ENCODE peak calls at places on chromosomes 3 and 15, in ten cellular contexts. One of them, this sample, is unnamed.

GRCh38 chr15:67304778-67305177 is 50.2 kb downstream of the IQCH start:
- DNase-seq in GM18507: no peak
- DNase-seq in naive B cell: no peak
- DNase-seq in stimulated activated CD8-positive, alpha-beta memory T cell treated with anti-CD3 and anti-CD28 coated beads, Interleukin-4, amount 100 ng/mL, for 1 hour: no peak
- DNase-seq in stimulated activated CD4-positive, alpha-beta T cell treated with anti-CD3 and anti-CD28 coated beads, Interleukin-1b, Interleukin-23, amount 100 ng/mL, for 4 hours: no peak
- DNase-seq in NCI-H1105: no peak
- DNase-seq in OCI-LY7: no peak
- DNase-seq in T-helper 1 cell: no peak
- DNase-seq in NCI-H446: no peak
- DNase-seq in H1: no peak
- DNase-seq in this sample: no peak

GRCh38 chr15:34855397-34855796 is 60.0 kb upstream of the ACTC1 start:
- DNase-seq in GM18507: no peak
- DNase-seq in stimulated activated CD8-positive, alpha-beta memory T cell treated with anti-CD3 and anti-CD28 coated beads, Interleukin-4, amount 100 ng/mL, for 1 hour: no peak
- DNase-seq in H1: no peak
- DNase-seq in T-helper 1 cell: no peak
- DNase-seq in stimulated activated CD4-positive, alpha-beta T cell treated with anti-CD3 and anti-CD28 coated beads, Interleukin-1b, Interleukin-23, amount 100 ng/mL, for 4 hours: no peak
- DNase-seq in NCI-H1105: peak
- DNase-seq in OCI-LY7: no peak
- DNase-seq in naive B cell: no peak
- DNase-seq in NCI-H446: peak
- DNase-seq in this sample: peak

GRCh38 chr3:115706311-115706829 is 83.1 kb downstream of the GAP43 start:
- DNase-seq in H1: no peak
- DNase-seq in stimulated activated CD8-positive, alpha-beta memory T cell treated with anti-CD3 and anti-CD28 coated beads, Interleukin-4, amount 100 ng/mL, for 1 hour: no peak
- DNase-seq in T-helper 1 cell: no peak
- DNase-seq in NCI-H1105: no peak
- DNase-seq in stimulated activated CD4-positive, alpha-beta T cell treated with anti-CD3 and anti-CD28 coated beads, Interleukin-1b, Interleukin-23, amount 100 ng/mL, for 4 hours: no peak
- DNase-seq in NCI-H446: no peak
- DNase-seq in naive B cell: no peak
- DNase-seq in OCI-LY7: no peak
- DNase-seq in GM18507: no peak
- DNase-seq in this sample: no peak

GRCh38 chr15:75723847-75724660 is 11.4 kb upstream of the CSPG4 start:
- DNase-seq in GM18507: peak
- DNase-seq in NCI-H446: no peak
- DNase-seq in T-helper 1 cell: no peak
- DNase-seq in stimulated activated CD8-positive, alpha-beta memory T cell treated with anti-CD3 and anti-CD28 coated beads, Interleukin-4, amount 100 ng/mL, for 1 hour: no peak
- DNase-seq in stimulated activated CD4-positive, alpha-beta T cell treated with anti-CD3 and anti-CD28 coated beads, Interleukin-1b, Interleukin-23, amount 100 ng/mL, for 4 hours: no peak
- DNase-seq in OCI-LY7: no peak
- DNase-seq in H1: no peak
- DNase-seq in naive B cell: peak
- DNase-seq in NCI-H1105: no peak
- DNase-seq in this sample: no peak

GRCh38 chr3:159077860-159078259 is 276.0 kb downstream of the MFSD1 start:
- DNase-seq in H1: no peak
- DNase-seq in GM18507: no peak
- DNase-seq in NCI-H446: no peak
- DNase-seq in OCI-LY7: no peak
- DNase-seq in naive B cell: no peak
- DNase-seq in stimulated activated CD8-positive, alpha-beta memory T cell treated with anti-CD3 and anti-CD28 coated beads, Interleukin-4, amount 100 ng/mL, for 1 hour: no peak
- DNase-seq in T-helper 1 cell: no peak
- DNase-seq in stimulated activated CD4-positive, alpha-beta T cell treated with anti-CD3 and anti-CD28 coated beads, Interleukin-1b, Interleukin-23, amount 100 ng/mL, for 4 hours: no peak
- DNase-seq in NCI-H1105: no peak
- DNase-seq in this sample: no peak

GRCh38 chr3:69504232-69504631 is 118.3 kb upstream of the FRMD4B start:
- DNase-seq in OCI-LY7: no peak
- DNase-seq in NCI-H1105: no peak
- DNase-seq in naive B cell: no peak
- DNase-seq in T-helper 1 cell: no peak
- DNase-seq in NCI-H446: no peak
- DNase-seq in stimulated activated CD8-positive, alpha-beta memory T cell treated with anti-CD3 and anti-CD28 coated beads, Interleukin-4, amount 100 ng/mL, for 1 hour: no peak
- DNase-seq in GM18507: no peak
- DNase-seq in stimulated activated CD4-positive, alpha-beta T cell treated with anti-CD3 and anti-CD28 coated beads, Interleukin-1b, Interleukin-23, amount 100 ng/mL, for 4 hours: no peak
- DNase-seq in H1: no peak
- DNase-seq in this sample: no peak

GRCh38 chr3:126399348-126399730 is 4.6 kb downstream of the CFAP100 start:
- DNase-seq in T-helper 1 cell: no peak
- DNase-seq in naive B cell: no peak
- DNase-seq in OCI-LY7: peak
- DNase-seq in H1: no peak
- DNase-seq in NCI-H446: no peak
- DNase-seq in stimulated activated CD8-positive, alpha-beta memory T cell treated with anti-CD3 and anti-CD28 coated beads, Interleukin-4, amount 100 ng/mL, for 1 hour: no peak
- DNase-seq in NCI-H1105: no peak
- DNase-seq in stimulated activated CD4-positive, alpha-beta T cell treated with anti-CD3 and anti-CD28 coated beads, Interleukin-1b, Interleukin-23, amount 100 ng/mL, for 4 hours: no peak
- DNase-seq in GM18507: no peak
- DNase-seq in this sample: peak

GRCh38 chr3:113111308-113111707 is 100.0 kb upstream of the BOC start:
- DNase-seq in H1: no peak
- DNase-seq in stimulated activated CD4-positive, alpha-beta T cell treated with anti-CD3 and anti-CD28 coated beads, Interleukin-1b, Interleukin-23, amount 100 ng/mL, for 4 hours: no peak
- DNase-seq in T-helper 1 cell: no peak
- DNase-seq in NCI-H446: no peak
- DNase-seq in OCI-LY7: no peak
- DNase-seq in stimulated activated CD8-positive, alpha-beta memory T cell treated with anti-CD3 and anti-CD28 coated beads, Interleukin-4, amount 100 ng/mL, for 1 hour: no peak
- DNase-seq in NCI-H1105: no peak
- DNase-seq in naive B cell: no peak
- DNase-seq in GM18507: no peak
- DNase-seq in this sample: no peak

GRCh38 chr15:45113380-45113990 is 487 bp downstream of the DUOX2 start:
- DNase-seq in OCI-LY7: no peak
- DNase-seq in NCI-H1105: no peak
- DNase-seq in stimulated activated CD4-positive, alpha-beta T cell treated with anti-CD3 and anti-CD28 coated beads, Interleukin-1b, Interleukin-23, amount 100 ng/mL, for 4 hours: no peak
- DNase-seq in stimulated activated CD8-positive, alpha-beta memory T cell treated with anti-CD3 and anti-CD28 coated beads, Interleukin-4, amount 100 ng/mL, for 1 hour: no peak
- DNase-seq in NCI-H446: no peak
- DNase-seq in GM18507: no peak
- DNase-seq in H1: peak
- DNase-seq in T-helper 1 cell: no peak
- DNase-seq in naive B cell: no peak
- DNase-seq in this sample: no peak

GRCh38 chr15:83380026-83380425 is 67.1 kb upstream of the SH3GL3 start:
- DNase-seq in T-helper 1 cell: no peak
- DNase-seq in naive B cell: no peak
- DNase-seq in H1: no peak
- DNase-seq in stimulated activated CD4-positive, alpha-beta T cell treated with anti-CD3 and anti-CD28 coated beads, Interleukin-1b, Interleukin-23, amount 100 ng/mL, for 4 hours: no peak
- DNase-seq in OCI-LY7: no peak
- DNase-seq in NCI-H446: no peak
- DNase-seq in GM18507: no peak
- DNase-seq in stimulated activated CD8-positive, alpha-beta memory T cell treated with anti-CD3 and anti-CD28 coated beads, Interleukin-4, amount 100 ng/mL, for 1 hour: no peak
- DNase-seq in NCI-H1105: no peak
- DNase-seq in this sample: no peak

GRCh38 chr3:143510601-143511000 is 337.7 kb downstream of the SLC9A9 start:
- DNase-seq in NCI-H1105: no peak
- DNase-seq in OCI-LY7: no peak
- DNase-seq in stimulated activated CD8-positive, alpha-beta memory T cell treated with anti-CD3 and anti-CD28 coated beads, Interleukin-4, amount 100 ng/mL, for 1 hour: no peak
- DNase-seq in naive B cell: no peak
- DNase-seq in H1: no peak
- DNase-seq in GM18507: no peak
- DNase-seq in NCI-H446: no peak
- DNase-seq in stimulated activated CD4-positive, alpha-beta T cell treated with anti-CD3 and anti-CD28 coated beads, Interleukin-1b, Interleukin-23, amount 100 ng/mL, for 4 hours: no peak
- DNase-seq in T-helper 1 cell: no peak
- DNase-seq in this sample: no peak

GRCh38 chr3:141278196-141279073 is 46.8 kb downstream of the PXYLP1 start:
- DNase-seq in OCI-LY7: no peak
- DNase-seq in NCI-H446: no peak
- DNase-seq in stimulated activated CD8-positive, alpha-beta memory T cell treated with anti-CD3 and anti-CD28 coated beads, Interleukin-4, amount 100 ng/mL, for 1 hour: no peak
- DNase-seq in NCI-H1105: no peak
- DNase-seq in naive B cell: no peak
- DNase-seq in H1: no peak
- DNase-seq in T-helper 1 cell: no peak
- DNase-seq in GM18507: no peak
- DNase-seq in stimulated activated CD4-positive, alpha-beta T cell treated with anti-CD3 and anti-CD28 coated beads, Interleukin-1b, Interleukin-23, amount 100 ng/mL, for 4 hours: no peak
- DNase-seq in this sample: no peak

GRCh38 chr3:161316006-161316689 is 55.2 kb downstream of the SPTSSB start:
- DNase-seq in NCI-H1105: no peak
- DNase-seq in naive B cell: no peak
- DNase-seq in OCI-LY7: no peak
- DNase-seq in GM18507: no peak
- DNase-seq in stimulated activated CD8-positive, alpha-beta memory T cell treated with anti-CD3 and anti-CD28 coated beads, Interleukin-4, amount 100 ng/mL, for 1 hour: no peak
- DNase-seq in H1: no peak
- DNase-seq in NCI-H446: no peak
- DNase-seq in stimulated activated CD4-positive, alpha-beta T cell treated with anti-CD3 and anti-CD28 coated beads, Interleukin-1b, Interleukin-23, amount 100 ng/mL, for 4 hours: no peak
- DNase-seq in T-helper 1 cell: no peak
- DNase-seq in this sample: no peak

GRCh38 chr3:71062920-71063767 is 520.4 kb downstream of the FOXP1 start:
- DNase-seq in OCI-LY7: no peak
- DNase-seq in T-helper 1 cell: no peak
- DNase-seq in NCI-H446: no peak
- DNase-seq in naive B cell: no peak
- DNase-seq in stimulated activated CD4-positive, alpha-beta T cell treated with anti-CD3 and anti-CD28 coated beads, Interleukin-1b, Interleukin-23, amount 100 ng/mL, for 4 hours: no peak
- DNase-seq in stimulated activated CD8-positive, alpha-beta memory T cell treated with anti-CD3 and anti-CD28 coated beads, Interleukin-4, amount 100 ng/mL, for 1 hour: no peak
- DNase-seq in GM18507: no peak
- DNase-seq in NCI-H1105: no peak
- DNase-seq in H1: no peak
- DNase-seq in this sample: no peak

GRCh38 chr3:165339753-165340152 is 143.6 kb upstream of the SLITRK3 start:
- DNase-seq in stimulated activated CD8-positive, alpha-beta memory T cell treated with anti-CD3 and anti-CD28 coated beads, Interleukin-4, amount 100 ng/mL, for 1 hour: no peak
- DNase-seq in NCI-H446: peak
- DNase-seq in H1: no peak
- DNase-seq in OCI-LY7: no peak
- DNase-seq in T-helper 1 cell: no peak
- DNase-seq in stimulated activated CD4-positive, alpha-beta T cell treated with anti-CD3 and anti-CD28 coated beads, Interleukin-1b, Interleukin-23, amount 100 ng/mL, for 4 hours: no peak
- DNase-seq in naive B cell: no peak
- DNase-seq in NCI-H1105: peak
- DNase-seq in GM18507: no peak
- DNase-seq in this sample: peak

GRCh38 chr3:17967111-17967510 is 224.7 kb upstream of the TBC1D5 start:
- DNase-seq in NCI-H1105: no peak
- DNase-seq in T-helper 1 cell: no peak
- DNase-seq in GM18507: no peak
- DNase-seq in stimulated activated CD8-positive, alpha-beta memory T cell treated with anti-CD3 and anti-CD28 coated beads, Interleukin-4, amount 100 ng/mL, for 1 hour: no peak
- DNase-seq in H1: no peak
- DNase-seq in OCI-LY7: no peak
- DNase-seq in stimulated activated CD4-positive, alpha-beta T cell treated with anti-CD3 and anti-CD28 coated beads, Interleukin-1b, Interleukin-23, amount 100 ng/mL, for 4 hours: no peak
- DNase-seq in NCI-H446: no peak
- DNase-seq in naive B cell: no peak
- DNase-seq in this sample: no peak

GRCh38 chr3:116155830-116156229 is 289.5 kb downstream of the LSAMP start:
- DNase-seq in H1: no peak
- DNase-seq in NCI-H1105: no peak
- DNase-seq in T-helper 1 cell: no peak
- DNase-seq in stimulated activated CD8-positive, alpha-beta memory T cell treated with anti-CD3 and anti-CD28 coated beads, Interleukin-4, amount 100 ng/mL, for 1 hour: no peak
- DNase-seq in naive B cell: no peak
- DNase-seq in NCI-H446: peak
- DNase-seq in stimulated activated CD4-positive, alpha-beta T cell treated with anti-CD3 and anti-CD28 coated beads, Interleukin-1b, Interleukin-23, amount 100 ng/mL, for 4 hours: no peak
- DNase-seq in OCI-LY7: no peak
- DNase-seq in GM18507: no peak
- DNase-seq in this sample: no peak

GRCh38 chr3:62559831-62560445 is 186.6 kb upstream of the FEZF2 start:
- DNase-seq in stimulated activated CD4-positive, alpha-beta T cell treated with anti-CD3 and anti-CD28 coated beads, Interleukin-1b, Interleukin-23, amount 100 ng/mL, for 4 hours: no peak
- DNase-seq in OCI-LY7: peak
- DNase-seq in NCI-H1105: no peak
- DNase-seq in NCI-H446: no peak
- DNase-seq in T-helper 1 cell: no peak
- DNase-seq in H1: no peak
- DNase-seq in GM18507: no peak
- DNase-seq in naive B cell: no peak
- DNase-seq in stimulated activated CD8-positive, alpha-beta memory T cell treated with anti-CD3 and anti-CD28 coated beads, Interleukin-4, amount 100 ng/mL, for 1 hour: no peak
- DNase-seq in this sample: peak

GRCh38 chr3:48398701-48399386 is 26.8 kb downstream of the FBXW12 start:
- DNase-seq in H1: peak
- DNase-seq in T-helper 1 cell: no peak
- DNase-seq in GM18507: no peak
- DNase-seq in stimulated activated CD8-positive, alpha-beta memory T cell treated with anti-CD3 and anti-CD28 coated beads, Interleukin-4, amount 100 ng/mL, for 1 hour: no peak
- DNase-seq in stimulated activated CD4-positive, alpha-beta T cell treated with anti-CD3 and anti-CD28 coated beads, Interleukin-1b, Interleukin-23, amount 100 ng/mL, for 4 hours: no peak
- DNase-seq in naive B cell: no peak
- DNase-seq in NCI-H1105: no peak
- DNase-seq in NCI-H446: no peak
- DNase-seq in OCI-LY7: no peak
- DNase-seq in this sample: no peak

GRCh38 chr3:111236833-111237713 is 165.5 kb downstream of the NECTIN3 start:
- DNase-seq in NCI-H1105: no peak
- DNase-seq in stimulated activated CD8-positive, alpha-beta memory T cell treated with anti-CD3 and anti-CD28 coated beads, Interleukin-4, amount 100 ng/mL, for 1 hour: no peak
- DNase-seq in T-helper 1 cell: no peak
- DNase-seq in H1: no peak
- DNase-seq in naive B cell: no peak
- DNase-seq in stimulated activated CD4-positive, alpha-beta T cell treated with anti-CD3 and anti-CD28 coated beads, Interleukin-1b, Interleukin-23, amount 100 ng/mL, for 4 hours: no peak
- DNase-seq in GM18507: no peak
- DNase-seq in NCI-H446: no peak
- DNase-seq in OCI-LY7: no peak
- DNase-seq in this sample: no peak

GRCh38 chr3:144375122-144375521 is 403.5 kb downstream of the DIPK2A start:
- DNase-seq in GM18507: no peak
- DNase-seq in H1: no peak
- DNase-seq in OCI-LY7: no peak
- DNase-seq in stimulated activated CD8-positive, alpha-beta memory T cell treated with anti-CD3 and anti-CD28 coated beads, Interleukin-4, amount 100 ng/mL, for 1 hour: no peak
- DNase-seq in NCI-H1105: no peak
- DNase-seq in NCI-H446: no peak
- DNase-seq in stimulated activated CD4-positive, alpha-beta T cell treated with anti-CD3 and anti-CD28 coated beads, Interleukin-1b, Interleukin-23, amount 100 ng/mL, for 4 hours: no peak
- DNase-seq in T-helper 1 cell: no peak
- DNase-seq in naive B cell: no peak
- DNase-seq in this sample: no peak

GRCh38 chr3:73353661-73354217 is 271.0 kb downstream of the PDZRN3 start:
- DNase-seq in naive B cell: no peak
- DNase-seq in H1: no peak
- DNase-seq in NCI-H1105: no peak
- DNase-seq in GM18507: no peak
- DNase-seq in stimulated activated CD4-positive, alpha-beta T cell treated with anti-CD3 and anti-CD28 coated beads, Interleukin-1b, Interleukin-23, amount 100 ng/mL, for 4 hours: no peak
- DNase-seq in T-helper 1 cell: no peak
- DNase-seq in OCI-LY7: no peak
- DNase-seq in stimulated activated CD8-positive, alpha-beta memory T cell treated with anti-CD3 and anti-CD28 coated beads, Interleukin-4, amount 100 ng/mL, for 1 hour: no peak
- DNase-seq in NCI-H446: no peak
- DNase-seq in this sample: no peak

GRCh38 chr15:69593981-69594966 is 141.7 kb downstream of the RPLP1 start:
- DNase-seq in naive B cell: no peak
- DNase-seq in NCI-H446: peak
- DNase-seq in stimulated activated CD8-positive, alpha-beta memory T cell treated with anti-CD3 and anti-CD28 coated beads, Interleukin-4, amount 100 ng/mL, for 1 hour: no peak
- DNase-seq in T-helper 1 cell: no peak
- DNase-seq in OCI-LY7: no peak
- DNase-seq in NCI-H1105: peak
- DNase-seq in H1: no peak
- DNase-seq in GM18507: no peak
- DNase-seq in stimulated activated CD4-positive, alpha-beta T cell treated with anti-CD3 and anti-CD28 coated beads, Interleukin-1b, Interleukin-23, amount 100 ng/mL, for 4 hours: no peak
- DNase-seq in this sample: no peak

GRCh38 chr15:69719527-69719926 is 266.9 kb downstream of the RPLP1 start:
- DNase-seq in NCI-H1105: no peak
- DNase-seq in OCI-LY7: peak
- DNase-seq in GM18507: no peak
- DNase-seq in H1: no peak
- DNase-seq in NCI-H446: no peak
- DNase-seq in naive B cell: peak
- DNase-seq in stimulated activated CD8-positive, alpha-beta memory T cell treated with anti-CD3 and anti-CD28 coated beads, Interleukin-4, amount 100 ng/mL, for 1 hour: peak
- DNase-seq in T-helper 1 cell: peak
- DNase-seq in stimulated activated CD4-positive, alpha-beta T cell treated with anti-CD3 and anti-CD28 coated beads, Interleukin-1b, Interleukin-23, amount 100 ng/mL, for 4 hours: peak
- DNase-seq in this sample: peak

GRCh38 chr15:75043509-75044257 is 20.3 kb downstream of the PPCDC start:
- DNase-seq in stimulated activated CD4-positive, alpha-beta T cell treated with anti-CD3 and anti-CD28 coated beads, Interleukin-1b, Interleukin-23, amount 100 ng/mL, for 4 hours: no peak
- DNase-seq in NCI-H1105: no peak
- DNase-seq in GM18507: no peak
- DNase-seq in NCI-H446: no peak
- DNase-seq in T-helper 1 cell: no peak
- DNase-seq in naive B cell: peak
- DNase-seq in stimulated activated CD8-positive, alpha-beta memory T cell treated with anti-CD3 and anti-CD28 coated beads, Interleukin-4, amount 100 ng/mL, for 1 hour: no peak
- DNase-seq in H1: no peak
- DNase-seq in OCI-LY7: peak
- DNase-seq in this sample: peak